ENCODE peak calls at places on chromosomes 16 and 17, in eight cellular contexts. X, B, K, L, S, G, F and M are unnamed samples.

GRCh38 chr16:23701045-23701444 is 12.0 kb downstream of the ERN2 start:
- DNase-seq in B (no peak), F (no peak), X (no peak), L (no peak), G (no peak), S (no peak), K (no peak), M (no peak)

GRCh38 chr17:62966426-62967110 is 533 bp downstream of the TANC2 start:
- DNase-seq in G (no peak), L (no peak), B (peak; percentile 54), X (peak; percentile 44), K (peak; percentile 32), S (peak; percentile 26), F (peak; percentile 69), M (peak; percentile 28)

GRCh38 chr16:5381481-5381880 is 283.9 kb upstream of the EEF2KMT start:
- DNase-seq in F (no peak), X (no peak), L (no peak), G (no peak), S (no peak), K (no peak), B (no peak), M (no peak)

GRCh38 chr17:61328351-61328750 is 71.3 kb upstream of the TBX2 start:
- DNase-seq in B (no peak), X (no peak), K (no peak), G (no peak), L (no peak), F (no peak), S (no peak), M (no peak)

GRCh38 chr17:63116228-63116627 is 150.2 kb downstream of the TANC2 start:
- DNase-seq in X (no peak), F (no peak), G (peak; percentile 56), S (no peak), B (peak; percentile 38), K (no peak), L (no peak), M (no peak)

GRCh38 chr16:75138636-75139035 is 9.7 kb upstream of the ZFP1 start:
- DNase-seq in G (no peak), S (no peak), K (no peak), L (no peak), F (peak; percentile 61), B (no peak), X (peak; percentile 26), M (no peak)

GRCh38 chr17:41965694-41966375 is 760 bp upstream of the CNP start:
- DNase-seq in L (peak; percentile 82), X (peak; percentile 84), K (no peak), G (peak; percentile 54), S (peak; percentile 87), B (peak; percentile 74), F (peak; percentile 82), M (no peak)

GRCh38 chr16:23013484-23013883 is 135.8 kb downstream of the USP31 start:
- DNase-seq in K (peak; percentile 6), S (peak; percentile 21), F (peak; percentile 46), B (no peak), X (no peak), L (peak; percentile 19), G (no peak), M (peak; percentile 21)

GRCh38 chr17:48335858-48336500 is 94.0 kb downstream of the SKAP1 start:
- DNase-seq in L (peak; percentile 78), K (peak; percentile 87), F (no peak), B (peak; percentile 35), S (peak; percentile 64), G (peak; percentile 34), X (no peak), M (peak; percentile 45)

GRCh38 chr17:979539-980405 is at the start of gene NXN:
- DNase-seq in F (peak; percentile 98), X (peak; percentile 83), B (peak; percentile 65), K (peak; percentile 80), S (peak; percentile 61), G (peak; percentile 99), L (no peak), M (peak; percentile 60)

GRCh38 chr16:54280751-54281150 is 5.8 kb downstream of the IRX3 start:
- DNase-seq in F (no peak), B (no peak), K (no peak), G (no peak), S (no peak), X (no peak), L (peak; percentile 13), M (peak; percentile 77)
- TF ChIP-seq MAX in F (no peak), B (no peak), K (no peak), G (no peak), S (no peak), X (no peak), L (no peak), M (no peak)

GRCh38 chr16:88926374-88926990 is 50.5 kb downstream of the CBFA2T3 start:
- DNase-seq in X (no peak), G (no peak), F (no peak), S (peak; percentile 61), L (peak; percentile 78), B (no peak), K (no peak), M (peak; percentile 42)
- TF ChIP-seq MAX in X (no peak), G (no peak), F (no peak), S (no peak), L (no peak), B (no peak), K (no peak), M (no peak)

GRCh38 chr17:28716740-28717577 is 709 bp downstream of the RAB34 start:
- DNase-seq in L (no peak), K (peak; percentile 30), S (no peak), B (no peak), F (no peak), G (no peak), X (peak; percentile 55), M (no peak)
- TF ChIP-seq MAX in L (no peak), K (no peak), S (no peak), B (no peak), F (no peak), G (no peak), X (no peak), M (no peak)

DNA sequence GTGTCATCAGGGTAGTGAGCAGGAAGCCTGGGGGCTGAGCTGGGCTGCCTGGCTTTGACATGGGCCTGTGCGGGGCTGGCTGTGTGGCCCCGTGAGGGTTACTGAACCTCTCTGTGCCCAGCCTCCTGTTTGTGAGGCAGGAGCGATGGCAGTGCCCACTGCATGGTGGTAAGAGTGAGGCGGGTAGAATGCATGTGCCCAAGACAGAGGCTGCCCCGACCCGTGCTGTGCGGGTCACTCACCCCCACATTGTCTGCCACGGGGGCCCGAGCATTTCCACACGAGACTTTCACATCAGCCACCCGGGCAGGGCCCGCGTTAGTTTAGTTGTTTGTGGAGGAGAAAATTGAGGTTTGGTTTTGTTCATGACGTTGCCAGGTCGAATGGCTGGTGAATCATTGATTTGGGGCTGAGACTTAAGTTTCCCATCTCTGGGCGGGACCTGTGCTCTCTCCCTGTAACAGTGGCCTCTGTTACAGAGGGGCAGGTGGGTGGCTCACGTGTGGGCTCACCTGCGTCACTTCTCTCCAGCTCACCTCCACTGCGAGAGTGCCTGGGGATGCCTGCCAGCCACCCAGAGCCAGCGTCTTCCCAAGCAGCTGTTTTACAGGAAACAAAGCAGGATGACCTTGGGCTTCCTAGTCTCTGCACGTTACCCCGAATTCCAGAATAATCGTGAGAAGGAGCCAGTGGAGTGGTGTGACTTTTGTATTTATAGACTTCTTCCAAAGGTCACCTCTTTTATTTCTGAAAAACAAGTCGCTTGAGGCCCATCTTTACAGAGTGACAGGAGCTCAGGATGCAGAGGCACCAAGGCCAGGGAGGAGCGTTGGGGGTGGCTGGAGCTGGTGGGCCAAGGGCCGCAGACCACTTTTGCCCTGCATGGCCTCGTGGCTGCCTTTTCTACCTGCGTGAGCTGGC is 150.6 kb downstream of the RPTOR start:
- DNase-seq in L (no peak), F (no peak), S (no peak), X (no peak), G (no peak), K (peak; percentile 57), B (no peak), M (no peak)
- TF ChIP-seq MAX in L (no peak), F (no peak), S (no peak), X (no peak), G (no peak), K (no peak), B (no peak), M (no peak)

GRCh38 chr17:75514299-75515228 is 773 bp downstream of the CASKIN2 start:
- DNase-seq in G (peak; percentile 64), S (no peak), F (peak; percentile 64), L (no peak), B (no peak), K (no peak), X (peak; percentile 50), M (peak; percentile 42)

GRCh38 chr17:75513667-75514052 is 1.7 kb downstream of the CASKIN2 start:
- DNase-seq in G (no peak), S (no peak), K (no peak), X (no peak), F (no peak), B (no peak), L (no peak), M (no peak)

GRCh38 chr17:75511610-75512575 is 3.4 kb downstream of the CASKIN2 start:
- DNase-seq in G (no peak), X (no peak), B (no peak), F (no peak), S (peak; percentile 87), K (no peak), L (no peak), M (no peak)

GRCh38 chr17:75511270-75511609 is 4.1 kb downstream of the CASKIN2 start:
- DNase-seq in K (no peak), L (no peak), G (no peak), S (no peak), F (no peak), X (no peak), B (no peak), M (no peak)

GRCh38 chr17:75512946-75513666 is 2.2 kb downstream of the CASKIN2 start:
- DNase-seq in S (peak; percentile 36), K (no peak), B (no peak), G (no peak), L (no peak), X (no peak), F (no peak), M (no peak)
- TF ChIP-seq MAX in S (no peak), K (no peak), B (no peak), G (no peak), L (no peak), X (no peak), F (no peak), M (no peak)

GRCh38 chr16:82055728-82056549 is 20.9 kb downstream of the HSD17B2 start:
- DNase-seq in B (no peak), G (no peak), X (no peak), L (no peak), F (no peak), S (no peak), K (no peak), M (no peak)

GRCh38 chr16:82056550-82056896 is 21.5 kb downstream of the HSD17B2 start:
- DNase-seq in G (no peak), F (no peak), S (no peak), X (no peak), B (no peak), L (no peak), K (no peak), M (no peak)

GRCh38 chr16:82050909-82051357 is 15.9 kb downstream of the HSD17B2 start:
- DNase-seq in B (no peak), F (no peak), X (no peak), S (no peak), K (no peak), G (no peak), L (no peak), M (no peak)

GRCh38 chr16:82051656-82052055 is 16.6 kb downstream of the HSD17B2 start:
- DNase-seq in K (no peak), S (no peak), B (no peak), F (no peak), L (no peak), X (no peak), G (no peak), M (no peak)

GRCh38 chr16:82055117-82055516 is 20.1 kb downstream of the HSD17B2 start:
- DNase-seq in G (no peak), L (no peak), F (no peak), S (no peak), K (no peak), X (no peak), B (no peak), M (no peak)
- TF ChIP-seq MAX in G (no peak), L (no peak), F (no peak), S (no peak), K (no peak), X (no peak), B (no peak), M (no peak)